ENCODE peak calls at places on chromosome 14, in seven cellular contexts. One of them, this sample, is unnamed.

GRCh38 chr14:36747411-36748184 is 85.9 kb downstream of the PAX9 start:
- DNase-seq in activated T-cell treated with anti-CD3 and anti-CD28 coated beads for 1 hour: no peak
- DNase-seq in EL: peak; percentile 14
- DNase-seq in nucleus accumbens: no peak
- DNase-seq in activated CD8-positive, alpha-beta memory T cell treated with anti-CD3 and anti-CD28 coated beads for 1 hour: no peak
- DNase-seq in HTR-8/SVneo: no peak
- DNase-seq in AG08395: peak; percentile 31
- DNase-seq in this sample: no peak

GRCh38 chr14:103545915-103546650 is 16.4 kb downstream of the BAG5 start:
- DNase-seq in AG08395: no peak
- DNase-seq in activated T-cell treated with anti-CD3 and anti-CD28 coated beads for 1 hour: no peak
- DNase-seq in HTR-8/SVneo: no peak
- DNase-seq in activated CD8-positive, alpha-beta memory T cell treated with anti-CD3 and anti-CD28 coated beads for 1 hour: no peak
- DNase-seq in nucleus accumbens: no peak
- DNase-seq in EL: no peak
- DNase-seq in this sample: no peak

GRCh38 chr14:103522649-103523582 is at the start of gene CKB:
- DNase-seq in HTR-8/SVneo: peak; percentile 78
- DNase-seq in EL: peak; percentile 66
- DNase-seq in nucleus accumbens: peak; percentile 71
- DNase-seq in AG08395: peak; percentile 85
- DNase-seq in activated CD8-positive, alpha-beta memory T cell treated with anti-CD3 and anti-CD28 coated beads for 1 hour: no peak
- DNase-seq in activated T-cell treated with anti-CD3 and anti-CD28 coated beads for 1 hour: no peak
- DNase-seq in this sample: no peak

GRCh38 chr14:68397371-68397779 is 395.5 kb downstream of the ZFP36L1 start:
- DNase-seq in activated T-cell treated with anti-CD3 and anti-CD28 coated beads for 1 hour: no peak
- DNase-seq in EL: no peak
- DNase-seq in AG08395: no peak
- DNase-seq in nucleus accumbens: no peak
- DNase-seq in activated CD8-positive, alpha-beta memory T cell treated with anti-CD3 and anti-CD28 coated beads for 1 hour: no peak
- DNase-seq in HTR-8/SVneo: no peak
- DNase-seq in this sample: no peak

GRCh38 chr14:105456736-105457703 is 17.6 kb upstream of the CRIP2 start:
- DNase-seq in EL: no peak
- DNase-seq in activated CD8-positive, alpha-beta memory T cell treated with anti-CD3 and anti-CD28 coated beads for 1 hour: no peak
- DNase-seq in activated T-cell treated with anti-CD3 and anti-CD28 coated beads for 1 hour: no peak
- DNase-seq in HTR-8/SVneo: no peak
- DNase-seq in nucleus accumbens: no peak
- DNase-seq in AG08395: no peak
- DNase-seq in this sample: no peak

GRCh38 chr14:96146131-96146771 is 58.4 kb upstream of the BDKRB2 start:
- DNase-seq in nucleus accumbens: peak; percentile 66
- DNase-seq in activated T-cell treated with anti-CD3 and anti-CD28 coated beads for 1 hour: no peak
- DNase-seq in EL: peak; percentile 75
- DNase-seq in HTR-8/SVneo: peak; percentile 29
- DNase-seq in AG08395: peak; percentile 87
- DNase-seq in activated CD8-positive, alpha-beta memory T cell treated with anti-CD3 and anti-CD28 coated beads for 1 hour: no peak
- DNase-seq in this sample: no peak

GRCh38 chr14:52789118-52789517 is 2.3 kb downstream of the GNPNAT1 start:
- DNase-seq in activated CD8-positive, alpha-beta memory T cell treated with anti-CD3 and anti-CD28 coated beads for 1 hour: no peak
- DNase-seq in AG08395: no peak
- DNase-seq in activated T-cell treated with anti-CD3 and anti-CD28 coated beads for 1 hour: no peak
- DNase-seq in HTR-8/SVneo: no peak
- DNase-seq in nucleus accumbens: no peak
- DNase-seq in EL: no peak
- DNase-seq in this sample: no peak

GRCh38 chr14:77498984-77499527 is 440 bp upstream of the ISM2 start:
- DNase-seq in activated T-cell treated with anti-CD3 and anti-CD28 coated beads for 1 hour: no peak
- DNase-seq in activated CD8-positive, alpha-beta memory T cell treated with anti-CD3 and anti-CD28 coated beads for 1 hour: no peak
- DNase-seq in EL: peak; percentile 15
- DNase-seq in nucleus accumbens: no peak
- DNase-seq in AG08395: peak; percentile 15
- DNase-seq in HTR-8/SVneo: no peak
- DNase-seq in this sample: no peak

GRCh38 chr14:72662213-72662612 is 231.7 kb downstream of the DPF3 start:
- DNase-seq in HTR-8/SVneo: no peak
- DNase-seq in AG08395: no peak
- DNase-seq in activated CD8-positive, alpha-beta memory T cell treated with anti-CD3 and anti-CD28 coated beads for 1 hour: no peak
- DNase-seq in EL: no peak
- DNase-seq in nucleus accumbens: no peak
- DNase-seq in activated T-cell treated with anti-CD3 and anti-CD28 coated beads for 1 hour: no peak
- DNase-seq in this sample: no peak

GRCh38 chr14:49766839-49767238 is 1.1 kb upstream of the KLHDC2 start:
- DNase-seq in AG08395: no peak
- DNase-seq in activated CD8-positive, alpha-beta memory T cell treated with anti-CD3 and anti-CD28 coated beads for 1 hour: no peak
- DNase-seq in activated T-cell treated with anti-CD3 and anti-CD28 coated beads for 1 hour: no peak
- DNase-seq in HTR-8/SVneo: no peak
- DNase-seq in EL: peak; percentile 6
- DNase-seq in nucleus accumbens: no peak
- DNase-seq in this sample: no peak

GRCh38 chr14:38404616-38405015 is 148.7 kb upstream of the CLEC14A start:
- DNase-seq in activated T-cell treated with anti-CD3 and anti-CD28 coated beads for 1 hour: no peak
- DNase-seq in AG08395: peak; percentile 10
- DNase-seq in EL: peak; percentile 78
- DNase-seq in activated CD8-positive, alpha-beta memory T cell treated with anti-CD3 and anti-CD28 coated beads for 1 hour: no peak
- DNase-seq in HTR-8/SVneo: no peak
- DNase-seq in nucleus accumbens: no peak
- DNase-seq in this sample: no peak

GRCh38 chr14:63267171-63267570 is 51.6 kb downstream of the GPHB5 start:
- DNase-seq in activated CD8-positive, alpha-beta memory T cell treated with anti-CD3 and anti-CD28 coated beads for 1 hour: no peak
- DNase-seq in EL: no peak
- DNase-seq in AG08395: no peak
- DNase-seq in activated T-cell treated with anti-CD3 and anti-CD28 coated beads for 1 hour: no peak
- DNase-seq in nucleus accumbens: no peak
- DNase-seq in HTR-8/SVneo: no peak
- DNase-seq in this sample: no peak

GRCh38 chr14:23566782-23567185 is 807 bp downstream of the AP1G2 start:
- DNase-seq in activated T-cell treated with anti-CD3 and anti-CD28 coated beads for 1 hour: no peak
- DNase-seq in nucleus accumbens: no peak
- DNase-seq in AG08395: peak; percentile 53
- DNase-seq in activated CD8-positive, alpha-beta memory T cell treated with anti-CD3 and anti-CD28 coated beads for 1 hour: no peak
- DNase-seq in HTR-8/SVneo: no peak
- DNase-seq in EL: peak; percentile 32
- DNase-seq in this sample: no peak

GRCh38 chr14:97177016-97177415 is 379.8 kb downstream of the VRK1 start:
- DNase-seq in HTR-8/SVneo: peak; percentile 11
- DNase-seq in activated T-cell treated with anti-CD3 and anti-CD28 coated beads for 1 hour: peak; percentile 7
- DNase-seq in AG08395: no peak
- DNase-seq in EL: no peak
- DNase-seq in activated CD8-positive, alpha-beta memory T cell treated with anti-CD3 and anti-CD28 coated beads for 1 hour: no peak
- DNase-seq in nucleus accumbens: no peak
- DNase-seq in this sample: no peak

GRCh38 chr14:102481371-102481770 is 28.2 kb downstream of the ANKRD9 start:
- DNase-seq in nucleus accumbens: no peak
- DNase-seq in activated T-cell treated with anti-CD3 and anti-CD28 coated beads for 1 hour: no peak
- DNase-seq in activated CD8-positive, alpha-beta memory T cell treated with anti-CD3 and anti-CD28 coated beads for 1 hour: no peak
- DNase-seq in EL: no peak
- DNase-seq in AG08395: no peak
- DNase-seq in HTR-8/SVneo: no peak
- DNase-seq in this sample: no peak

GRCh38 chr14:88829685-88830302 is 5.3 kb downstream of the TTC8 start:
- DNase-seq in HTR-8/SVneo: no peak
- DNase-seq in AG08395: no peak
- DNase-seq in activated T-cell treated with anti-CD3 and anti-CD28 coated beads for 1 hour: no peak
- DNase-seq in nucleus accumbens: no peak
- DNase-seq in EL: no peak
- DNase-seq in activated CD8-positive, alpha-beta memory T cell treated with anti-CD3 and anti-CD28 coated beads for 1 hour: no peak
- DNase-seq in this sample: no peak

GRCh38 chr14:74843653-74844052 is 32.3 kb downstream of the PROX2 start:
- DNase-seq in AG08395: peak; percentile 69
- DNase-seq in nucleus accumbens: no peak
- DNase-seq in activated CD8-positive, alpha-beta memory T cell treated with anti-CD3 and anti-CD28 coated beads for 1 hour: no peak
- DNase-seq in EL: peak; percentile 73
- DNase-seq in activated T-cell treated with anti-CD3 and anti-CD28 coated beads for 1 hour: no peak
- DNase-seq in HTR-8/SVneo: no peak
- DNase-seq in this sample: no peak

GRCh38 chr14:23513466-23514008 is 38.0 kb downstream of the ZFHX2 start:
- DNase-seq in activated CD8-positive, alpha-beta memory T cell treated with anti-CD3 and anti-CD28 coated beads for 1 hour: no peak
- DNase-seq in EL: no peak
- DNase-seq in nucleus accumbens: no peak
- DNase-seq in HTR-8/SVneo: no peak
- DNase-seq in activated T-cell treated with anti-CD3 and anti-CD28 coated beads for 1 hour: no peak
- DNase-seq in AG08395: no peak
- DNase-seq in this sample: no peak

GRCh38 chr14:68796418-68797101 is 3.7 kb upstream of the ZFP36L1 start:
- DNase-seq in activated T-cell treated with anti-CD3 and anti-CD28 coated beads for 1 hour: no peak
- DNase-seq in AG08395: no peak
- DNase-seq in EL: no peak
- DNase-seq in HTR-8/SVneo: no peak
- DNase-seq in activated CD8-positive, alpha-beta memory T cell treated with anti-CD3 and anti-CD28 coated beads for 1 hour: no peak
- DNase-seq in nucleus accumbens: no peak
- DNase-seq in this sample: no peak

GRCh38 chr14:100375273-100375962 is 52.3 kb downstream of the SLC25A47 start:
- DNase-seq in nucleus accumbens: no peak
- DNase-seq in activated T-cell treated with anti-CD3 and anti-CD28 coated beads for 1 hour: no peak
- DNase-seq in activated CD8-positive, alpha-beta memory T cell treated with anti-CD3 and anti-CD28 coated beads for 1 hour: no peak
- DNase-seq in EL: peak; percentile 98
- DNase-seq in AG08395: peak; percentile 77
- DNase-seq in HTR-8/SVneo: peak; percentile 69
- DNase-seq in this sample: no peak

GRCh38 chr14:101708853-101709532 is 52.5 kb upstream of the PPP2R5C start:
- DNase-seq in EL: no peak
- DNase-seq in AG08395: no peak
- DNase-seq in activated CD8-positive, alpha-beta memory T cell treated with anti-CD3 and anti-CD28 coated beads for 1 hour: no peak
- DNase-seq in activated T-cell treated with anti-CD3 and anti-CD28 coated beads for 1 hour: no peak
- DNase-seq in nucleus accumbens: no peak
- DNase-seq in HTR-8/SVneo: no peak
- DNase-seq in this sample: no peak

GRCh38 chr14:58637040-58637390 is 747 bp upstream of the DACT1 start:
- DNase-seq in AG08395: peak; percentile 58
- DNase-seq in nucleus accumbens: peak; percentile 26
- DNase-seq in EL: peak; percentile 70
- DNase-seq in activated T-cell treated with anti-CD3 and anti-CD28 coated beads for 1 hour: peak; percentile 19
- DNase-seq in HTR-8/SVneo: peak; percentile 54
- DNase-seq in activated CD8-positive, alpha-beta memory T cell treated with anti-CD3 and anti-CD28 coated beads for 1 hour: no peak
- DNase-seq in this sample: no peak

GRCh38 chr14:104551851-104552737 is 27.5 kb upstream of the C14orf180 start:
- DNase-seq in activated CD8-positive, alpha-beta memory T cell treated with anti-CD3 and anti-CD28 coated beads for 1 hour: no peak
- DNase-seq in HTR-8/SVneo: no peak
- DNase-seq in nucleus accumbens: no peak
- DNase-seq in activated T-cell treated with anti-CD3 and anti-CD28 coated beads for 1 hour: no peak
- DNase-seq in AG08395: no peak
- DNase-seq in EL: no peak
- DNase-seq in this sample: no peak

GRCh38 chr14:74425525-74426201 is 347 bp downstream of the SYNDIG1L start:
- DNase-seq in nucleus accumbens: peak; percentile 3
- DNase-seq in activated CD8-positive, alpha-beta memory T cell treated with anti-CD3 and anti-CD28 coated beads for 1 hour: no peak
- DNase-seq in EL: peak; percentile 29
- DNase-seq in AG08395: peak; percentile 74
- DNase-seq in activated T-cell treated with anti-CD3 and anti-CD28 coated beads for 1 hour: peak; percentile 21
- DNase-seq in HTR-8/SVneo: peak; percentile 88
- DNase-seq in this sample: no peak

GRCh38 chr14:64891839-64892375 is 12.2 kb upstream of the SPTB start:
- DNase-seq in HTR-8/SVneo: peak; percentile 88
- DNase-seq in activated CD8-positive, alpha-beta memory T cell treated with anti-CD3 and anti-CD28 coated beads for 1 hour: no peak
- DNase-seq in nucleus accumbens: no peak
- DNase-seq in activated T-cell treated with anti-CD3 and anti-CD28 coated beads for 1 hour: no peak
- DNase-seq in AG08395: peak; percentile 54
- DNase-seq in EL: peak; percentile 61
- DNase-seq in this sample: no peak

GRCh38 chr14:87935895-87936294 is 57.1 kb downstream of the GALC start:
- DNase-seq in EL: no peak
- DNase-seq in activated CD8-positive, alpha-beta memory T cell treated with anti-CD3 and anti-CD28 coated beads for 1 hour: no peak
- DNase-seq in AG08395: no peak
- DNase-seq in HTR-8/SVneo: no peak
- DNase-seq in activated T-cell treated with anti-CD3 and anti-CD28 coated beads for 1 hour: no peak
- DNase-seq in nucleus accumbens: no peak
- DNase-seq in this sample: no peak

GRCh38 chr14:67765192-67765834 is 51.1 kb downstream of the ZFYVE26 start:
- DNase-seq in HTR-8/SVneo: no peak
- DNase-seq in AG08395: no peak
- DNase-seq in nucleus accumbens: no peak
- DNase-seq in activated T-cell treated with anti-CD3 and anti-CD28 coated beads for 1 hour: no peak
- DNase-seq in activated CD8-positive, alpha-beta memory T cell treated with anti-CD3 and anti-CD28 coated beads for 1 hour: no peak
- DNase-seq in EL: no peak
- DNase-seq in this sample: no peak

GRCh38 chr14:95319312-95320075 is at the start of gene CLMN:
- DNase-seq in activated CD8-positive, alpha-beta memory T cell treated with anti-CD3 and anti-CD28 coated beads for 1 hour: no peak
- DNase-seq in nucleus accumbens: no peak
- DNase-seq in EL: peak; percentile 31
- DNase-seq in AG08395: peak; percentile 58
- DNase-seq in HTR-8/SVneo: peak; percentile 42
- DNase-seq in activated T-cell treated with anti-CD3 and anti-CD28 coated beads for 1 hour: no peak
- DNase-seq in this sample: no peak

GRCh38 chr14:68020999-68021663 is 201.6 kb downstream of the RAD51B start:
- DNase-seq in HTR-8/SVneo: no peak
- DNase-seq in activated CD8-positive, alpha-beta memory T cell treated with anti-CD3 and anti-CD28 coated beads for 1 hour: no peak
- DNase-seq in nucleus accumbens: no peak
- DNase-seq in activated T-cell treated with anti-CD3 and anti-CD28 coated beads for 1 hour: no peak
- DNase-seq in AG08395: no peak
- DNase-seq in EL: no peak
- DNase-seq in this sample: no peak

GRCh38 chr14:44041700-44042099 is 465.4 kb downstream of the FSCB start:
- DNase-seq in activated T-cell treated with anti-CD3 and anti-CD28 coated beads for 1 hour: no peak
- DNase-seq in AG08395: no peak
- DNase-seq in EL: no peak
- DNase-seq in HTR-8/SVneo: no peak
- DNase-seq in activated CD8-positive, alpha-beta memory T cell treated with anti-CD3 and anti-CD28 coated beads for 1 hour: no peak
- DNase-seq in nucleus accumbens: no peak
- DNase-seq in this sample: no peak

GRCh38 chr14:50173891-50174290 is 57.5 kb downstream of the SOS2 start:
- DNase-seq in nucleus accumbens: no peak
- DNase-seq in HTR-8/SVneo: no peak
- DNase-seq in AG08395: peak; percentile 5
- DNase-seq in activated T-cell treated with anti-CD3 and anti-CD28 coated beads for 1 hour: no peak
- DNase-seq in EL: no peak
- DNase-seq in activated CD8-positive, alpha-beta memory T cell treated with anti-CD3 and anti-CD28 coated beads for 1 hour: no peak
- DNase-seq in this sample: no peak

GRCh38 chr14:102770147-102770909 is 6.9 kb upstream of the TRAF3 start:
- DNase-seq in activated T-cell treated with anti-CD3 and anti-CD28 coated beads for 1 hour: no peak
- DNase-seq in nucleus accumbens: no peak
- DNase-seq in EL: no peak
- DNase-seq in AG08395: no peak
- DNase-seq in HTR-8/SVneo: no peak
- DNase-seq in activated CD8-positive, alpha-beta memory T cell treated with anti-CD3 and anti-CD28 coated beads for 1 hour: no peak
- DNase-seq in this sample: no peak

GRCh38 chr14:22159049-22159448 is 430.0 kb downstream of the DAD1 start:
- DNase-seq in AG08395: no peak
- DNase-seq in nucleus accumbens: no peak
- DNase-seq in activated T-cell treated with anti-CD3 and anti-CD28 coated beads for 1 hour: no peak
- DNase-seq in HTR-8/SVneo: no peak
- DNase-seq in EL: no peak
- DNase-seq in activated CD8-positive, alpha-beta memory T cell treated with anti-CD3 and anti-CD28 coated beads for 1 hour: no peak
- DNase-seq in this sample: no peak

GRCh38 chr14:65566820-65567522 is 154.4 kb downstream of the FUT8 start:
- DNase-seq in EL: no peak
- DNase-seq in activated CD8-positive, alpha-beta memory T cell treated with anti-CD3 and anti-CD28 coated beads for 1 hour: no peak
- DNase-seq in HTR-8/SVneo: no peak
- DNase-seq in AG08395: no peak
- DNase-seq in nucleus accumbens: no peak
- DNase-seq in activated T-cell treated with anti-CD3 and anti-CD28 coated beads for 1 hour: no peak
- DNase-seq in this sample: no peak

GRCh38 chr14:91119556-91120311 is 5.9 kb downstream of the DGLUCY start:
- DNase-seq in activated T-cell treated with anti-CD3 and anti-CD28 coated beads for 1 hour: no peak
- DNase-seq in nucleus accumbens: no peak
- DNase-seq in HTR-8/SVneo: no peak
- DNase-seq in EL: peak; percentile 71
- DNase-seq in activated CD8-positive, alpha-beta memory T cell treated with anti-CD3 and anti-CD28 coated beads for 1 hour: no peak
- DNase-seq in AG08395: peak; percentile 66
- DNase-seq in this sample: no peak

GRCh38 chr14:73227812-73228781 is 9.2 kb upstream of the PAPLN start:
- DNase-seq in activated T-cell treated with anti-CD3 and anti-CD28 coated beads for 1 hour: no peak
- DNase-seq in activated CD8-positive, alpha-beta memory T cell treated with anti-CD3 and anti-CD28 coated beads for 1 hour: no peak
- DNase-seq in EL: peak; percentile 91
- DNase-seq in AG08395: peak; percentile 85
- DNase-seq in nucleus accumbens: no peak
- DNase-seq in HTR-8/SVneo: peak; percentile 97
- DNase-seq in this sample: no peak